ENCODE peak calls at places on chromosomes 13 and 19, in seven cellular contexts. H is transverse colon, X is upper lobe of left lung, C is suprapubic skin, K is breast epithelium, Z is HCT116, B is stomach. W is an unnamed sample.

GRCh38 chr13:43242040-43242439 is 218.7 kb downstream of the DNAJC15 start:
- DNase-seq in X (no peak), Z (no peak), C (no peak), H (no peak), K (no peak), B (no peak), W (no peak)

GRCh38 chr13:34025746-34026145 is 207.8 kb downstream of the RFC3 start:
- DNase-seq in Z (no peak), X (no peak), C (no peak), B (no peak), K (no peak), H (no peak), W (no peak)

GRCh38 chr19:16070366-16070990 is 5.8 kb upstream of the TPM4 start:
- DNase-seq in K (peak; percentile 91), C (peak; percentile 89), H (peak; percentile 96), Z (peak; percentile 86), B (peak; percentile 92), X (peak; percentile 85), W (peak; percentile 92)

GRCh38 chr13:113877149-113877990 is 13.5 kb upstream of the GAS6 start:
- DNase-seq in K (no peak), X (no peak), H (no peak), Z (no peak), C (no peak), B (no peak), W (no peak)

GRCh38 chr19:55117063-55117635 is 288 bp downstream of the PPP1R12C start:
- DNase-seq in B (no peak), C (no peak), H (peak; percentile 32), K (peak; percentile 35), Z (no peak), X (no peak), W (no peak)

GRCh38 chr13:92994056-92994455 is 232.6 kb upstream of the GPC6 start:
- DNase-seq in K (no peak), B (no peak), C (no peak), X (no peak), H (no peak), Z (no peak), W (no peak)

GRCh38 chr19:13012690-13013608 is 17.7 kb downstream of the NFIX start:
- DNase-seq in K (no peak), X (peak; percentile 84), H (peak; percentile 74), B (no peak), C (peak; percentile 81), Z (no peak), W (no peak)

GRCh38 chr13:102914629-102914935 is 68.8 kb downstream of the ERCC5 start:
- DNase-seq in C (no peak), B (no peak), K (no peak), H (no peak), Z (no peak), X (no peak), W (no peak)

GRCh38 chr13:113881614-113882265 is 17.9 kb upstream of the GAS6 start:
- DNase-seq in B (peak; percentile 73), C (peak; percentile 64), H (no peak), X (no peak), K (peak; percentile 89), Z (no peak), W (peak; percentile 66)

GRCh38 chr13:108897955-108898354 is 268.5 kb downstream of the MYO16 start:
- DNase-seq in K (no peak), C (no peak), Z (no peak), B (no peak), H (no peak), X (no peak), W (no peak)

GRCh38 chr19:41928754-41929535 is 696 bp upstream of the ERFL start:
- DNase-seq in Z (no peak), X (no peak), C (no peak), H (peak; percentile 55), K (no peak), B (no peak), W (no peak)

GRCh38 chr13:97382276-97382675 is 51.7 kb upstream of the RAP2A start:
- DNase-seq in B (no peak), X (no peak), Z (no peak), H (no peak), C (no peak), K (no peak), W (no peak)

GRCh38 chr13:107347641-107348369 is 779.9 kb upstream of the ARGLU1 start:
- DNase-seq in C (no peak), H (no peak), B (no peak), K (no peak), X (no peak), Z (no peak), W (no peak)

GRCh38 chr13:87426737-87427136 is 244.4 kb upstream of the SLITRK5 start:
- DNase-seq in Z (no peak), H (no peak), X (no peak), C (no peak), K (no peak), B (no peak), W (no peak)

GRCh38 chr19:43311706-43312105 is 41.8 kb upstream of the CD177 start:
- DNase-seq in C (no peak), B (no peak), X (no peak), Z (no peak), K (no peak), H (no peak), W (no peak)

GRCh38 chr19:34323433-34324204 is 41.4 kb upstream of the GPI start:
- DNase-seq in C (no peak), Z (no peak), H (no peak), B (no peak), X (no peak), K (no peak), W (no peak)

GRCh38 chr13:72953391-72953960 is 105.3 kb upstream of the KLF5 start:
- DNase-seq in Z (no peak), B (peak; percentile 79), X (no peak), C (no peak), K (peak; percentile 29), H (peak; percentile 78), W (peak; percentile 12)

GRCh38 chr13:91630916-91631315 is 232.5 kb downstream of the GPC5 start:
- DNase-seq in X (no peak), K (no peak), B (no peak), C (no peak), H (no peak), Z (no peak), W (no peak)

GRCh38 chr13:80509264-80509663 is 168.3 kb upstream of the SPRY2 start:
- DNase-seq in Z (no peak), X (no peak), B (no peak), K (no peak), C (no peak), H (no peak), W (no peak)

GRCh38 chr13:113973218-113974164 is at the start of gene C13orf46:
- DNase-seq in B (no peak), X (peak; percentile 74), C (peak; percentile 62), Z (no peak), H (no peak), K (no peak), W (no peak)

GRCh38 chr13:99193152-99193551 is 7.5 kb upstream of the UBAC2 start:
- DNase-seq in Z (no peak), H (no peak), C (no peak), K (no peak), B (no peak), X (no peak), W (no peak)

GRCh38 chr13:113666324-113666660 is 727 bp upstream of the GRK1 start:
- DNase-seq in Z (no peak), K (no peak), B (peak; percentile 11), H (peak; percentile 4), X (no peak), C (peak; percentile 42), W (no peak)

GRCh38 chr13:46340631-46341111 is 46.4 kb downstream of the RUBCNL start:
- DNase-seq in B (no peak), K (no peak), H (no peak), Z (no peak), X (no peak), C (no peak), W (no peak)

GRCh38 chr19:14385492-14385891 is 4.2 kb downstream of the ADGRE5 start:
- DNase-seq in X (no peak), C (no peak), K (no peak), Z (no peak), H (no peak), B (no peak), W (no peak)
- TF ChIP-seq POLR2AphosphoS5 in X (no peak), C (no peak), K (no peak), Z (no peak), H (no peak), B (no peak), W (no peak)

GRCh38 chr19:10858204-10858828 is 10.1 kb downstream of the C19orf38 start:
- DNase-seq in C (no peak), X (no peak), K (no peak), B (no peak), H (no peak), Z (no peak), W (no peak)
- H3K4me1 ChIP-seq in C (no peaks in the 10 kb centered on the region), X (peaks cover under 1% of the 10 kb centered on the region), K (no peaks in the 10 kb centered on the region), B (no peaks in the 10 kb centered on the region), H (no peaks in the 10 kb centered on the region), Z (peaks cover 22% of the 10 kb centered on the region), W (no peaks in the 10 kb centered on the region)

DNA sequence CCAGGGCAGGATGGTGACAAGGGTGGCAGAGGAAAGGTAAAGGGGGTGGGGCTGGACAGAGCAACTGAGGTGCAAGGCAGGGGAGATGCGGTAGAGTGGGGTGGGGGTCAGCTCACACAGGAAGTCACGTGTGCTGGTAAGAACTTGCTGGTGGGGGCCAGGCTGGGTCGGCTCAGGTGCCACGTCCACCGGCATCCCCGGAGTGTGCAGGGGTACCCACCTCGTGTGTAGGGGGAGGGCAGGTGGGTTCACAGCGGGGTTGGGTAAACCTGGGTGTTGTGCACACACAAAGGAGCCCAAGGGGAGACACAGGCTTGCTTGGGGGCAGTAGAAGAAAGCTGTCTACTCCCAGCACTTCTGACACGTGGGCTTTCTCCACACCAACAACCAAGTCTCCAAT is 2.9 kb downstream of the ZNF835 start:
- DNase-seq in X (no peak), K (no peak), Z (no peak), H (no peak), C (no peak), B (no peak), W (no peak)
- TF ChIP-seq POLR2A in X (no peak), K (no peak), Z (no peak), H (no peak), C (no peak), B (no peak), W (no peak)

GRCh38 chr19:14410775-14411134 is 8.4 kb downstream of the DDX39A start:
- DNase-seq in H (no peak), C (no peak), Z (no peak), X (peak; percentile 84), B (no peak), K (no peak), W (no peak)

GRCh38 chr19:14412436-14413071 is 6.6 kb downstream of the DDX39A start:
- DNase-seq in H (no peak), K (no peak), C (no peak), B (no peak), Z (no peak), X (peak; percentile 84), W (no peak)

GRCh38 chr19:14413765-14414171 is 5.4 kb downstream of the DDX39A start:
- DNase-seq in X (no peak), K (no peak), B (no peak), Z (no peak), H (no peak), C (no peak), W (no peak)

GRCh38 chr19:14411161-14411560 is 8.0 kb downstream of the DDX39A start:
- DNase-seq in C (no peak), X (no peak), B (no peak), Z (no peak), K (no peak), H (no peak), W (no peak)

DNA sequence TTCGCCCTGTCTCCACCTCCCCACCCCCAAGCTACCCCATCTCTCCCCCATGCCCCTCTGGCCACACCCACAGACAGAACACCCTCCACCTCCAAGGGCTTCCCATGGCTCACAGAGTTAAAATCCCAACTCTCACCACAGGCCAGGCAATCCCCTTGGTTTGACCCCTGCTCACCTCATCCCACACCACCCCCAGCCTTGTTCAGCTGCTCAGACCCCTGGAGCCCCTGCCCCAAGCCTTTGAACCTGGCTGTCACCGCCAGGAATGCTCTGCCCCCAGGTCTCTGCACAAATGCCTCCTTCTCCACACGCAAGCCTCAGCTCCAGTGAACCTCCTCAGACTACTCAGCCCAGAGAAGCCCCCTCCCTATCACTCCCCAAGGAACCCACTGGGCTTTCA is 5.8 kb downstream of the DDX39A start:
- DNase-seq in K (no peak), H (no peak), C (no peak), X (no peak), Z (no peak), B (no peak), W (no peak)
- TF ChIP-seq POLR2AphosphoS5 in K (no peak), H (no peak), C (no peak), X (no peak), Z (no peak), B (no peak), W (no peak)